ENCODE peak calls at places on chromosomes 3 and 15, in six cellular contexts. Y is left ventricle myocardium inferior, Z is Panc1, J is thoracic aorta, T is SK-N-SH, N is IMR-90. L is an unnamed sample.
A peak's percentile ranks its signal among the peaks of the same experiment; 100 is the strongest.

GRCh38 chr3:155970406-155970805 is 100.0 kb downstream of the GMPS start:
- DNase-seq in Y (no peak), Z (no peak), J (no peak), T (no peak), N (no peak), L (no peak)

GRCh38 chr3:128847631-128848370 is 31.6 kb upstream of the ACAD9 start:
- DNase-seq in Y (no peak), Z (no peak), J (no peak), T (no peak), N (no peak), L (no peak)

GRCh38 chr3:16480861-16481569 is 32.5 kb downstream of the RFTN1 start:
- DNase-seq in Y (no peak), Z (no peak), J (no peak), T (no peak), N (peak; percentile 70), L (peak; percentile 61)

GRCh38 chr3:190064112-190064511 is 56.6 kb downstream of the P3H2 start:
- DNase-seq in Y (no peak), Z (no peak), J (no peak), T (no peak), N (peak; percentile 95), L (peak; percentile 91)

GRCh38 chr3:32556332-32556731 is 14.3 kb downstream of the DYNC1LI1 start:
- DNase-seq in Y (no peak), Z (no peak), J (no peak), T (no peak), N (no peak), L (no peak)

GRCh38 chr15:29081781-29082180 is 187.8 kb downstream of the NSMCE3 start:
- DNase-seq in Y (no peak), Z (no peak), J (no peak), T (no peak), N (no peak), L (no peak)

GRCh38 chr3:3666664-3667063 is 132.6 kb upstream of the LRRN1 start:
- DNase-seq in Y (no peak), Z (no peak), J (no peak), T (no peak), N (no peak), L (peak; percentile 5)

GRCh38 chr15:90839187-90840071 is 29.0 kb upstream of the FURIN start:
- DNase-seq in Y (no peak), Z (no peak), J (no peak), T (no peak), N (peak; percentile 14), L (peak; percentile 93)

GRCh38 chr3:186236357-186237020 is 125.5 kb downstream of the DGKG start:
- DNase-seq in Y (no peak), Z (no peak), J (no peak), T (no peak), N (no peak), L (no peak)

GRCh38 chr3:186247821-186248814 is 113.9 kb downstream of the DGKG start:
- DNase-seq in Y (no peak), Z (no peak), J (no peak), T (no peak), N (peak; percentile 17), L (no peak)

GRCh38 chr3:186237915-186238314 is 124.1 kb downstream of the DGKG start:
- DNase-seq in Y (no peak), Z (no peak), J (no peak), T (no peak), N (no peak), L (no peak)

GRCh38 chr3:186239321-186239720 is 122.7 kb downstream of the DGKG start:
- DNase-seq in Y (no peak), Z (no peak), J (no peak), T (no peak), N (no peak), L (no peak)

DNA sequence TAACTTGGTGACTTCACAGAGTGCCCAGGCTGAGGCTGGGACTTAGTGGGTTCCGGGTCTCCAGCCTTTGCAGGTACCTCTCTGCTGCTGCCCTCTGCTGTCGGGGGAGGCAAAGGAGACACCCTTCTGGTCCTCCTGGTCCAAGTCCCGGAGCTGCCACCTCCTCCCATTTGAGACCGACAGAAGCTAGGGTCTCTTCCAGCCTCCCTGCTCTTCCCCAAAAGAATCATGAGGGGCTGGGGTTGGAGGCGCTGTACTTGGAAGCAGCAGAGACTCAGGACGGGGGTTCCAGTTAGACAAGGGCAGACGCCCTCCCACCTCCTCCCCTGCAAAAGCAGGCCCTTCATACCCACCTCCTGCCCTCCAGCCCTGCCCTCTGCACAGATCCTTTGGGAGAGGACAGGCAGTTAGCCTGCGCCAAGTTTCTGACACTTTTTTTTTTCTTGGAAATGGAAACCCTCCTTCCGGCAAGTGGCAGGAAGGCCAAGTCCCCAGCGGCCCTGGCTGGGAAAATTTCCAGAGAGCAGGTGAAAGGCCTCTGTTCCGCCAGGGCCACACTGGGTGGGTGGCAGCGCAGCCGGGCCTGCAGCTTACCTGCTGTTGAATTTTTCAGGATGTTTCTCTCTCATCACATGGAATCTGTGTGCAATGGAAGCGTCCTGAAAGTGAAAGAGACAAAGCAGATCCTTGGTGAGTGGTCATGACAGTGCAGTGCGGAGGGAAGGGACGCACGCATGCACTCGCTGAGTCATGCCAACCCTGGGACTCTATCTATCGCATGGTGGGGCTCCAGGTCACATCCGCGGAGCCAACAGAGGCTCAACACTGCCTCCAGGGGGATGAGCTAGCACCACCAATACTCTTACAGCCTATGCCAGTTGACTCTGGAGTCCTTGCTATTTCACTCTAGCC is 119.9 kb downstream of the DGKG start:
- DNase-seq in Y (peak; percentile 74), Z (no peak), J (no peak), T (peak; percentile 47), N (peak; percentile 82), L (peak; percentile 78)
- TF ChIP-seq CTCF in Y (peak; percentile 63), Z (peak; percentile 82), J (peak; percentile 38), T (peak; percentile 30), N (peak; percentile 61), L (peak; percentile 79)

GRCh38 chr3:177278016-177278415 is 80.7 kb upstream of the TBL1XR1 start:
- DNase-seq in Y (no peak), Z (no peak), J (no peak), T (no peak), N (no peak), L (no peak)
- H3K27ac ChIP-seq in Y (no peak overlapping the region), Z (no peak overlapping the region), J (no peak overlapping the region), T (no peak overlapping the region), N (no peak overlapping the region), L (no peak overlapping the region)

GRCh38 chr3:21638488-21638887 is 112.5 kb downstream of the ZNF385D start:
- DNase-seq in Y (no peak), Z (no peak), J (no peak), T (no peak), N (no peak), L (no peak)

DNA sequence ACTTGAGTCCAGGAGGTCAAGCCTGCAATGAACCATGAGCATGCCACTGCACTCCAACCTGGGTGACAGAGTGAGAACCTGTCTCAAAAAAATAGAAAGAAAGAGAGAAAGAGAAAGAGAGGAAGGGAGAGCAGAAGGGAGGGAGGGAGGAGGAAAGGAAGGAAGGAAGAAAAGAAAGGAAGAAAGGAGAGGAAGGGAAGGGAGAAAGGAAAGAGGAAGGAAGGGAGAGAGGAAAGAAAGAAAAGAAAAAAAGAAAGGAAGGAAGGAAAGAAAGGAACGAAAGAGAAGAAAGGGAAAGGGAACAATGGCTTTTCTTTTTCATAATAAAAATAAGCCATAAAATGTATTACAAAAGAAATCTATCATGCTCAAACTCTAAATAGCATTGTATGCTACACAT is 116.9 kb downstream of the ZNF385D start:
- DNase-seq in Y (no peak), Z (no peak), J (no peak), T (no peak), N (no peak), L (no peak)
- TF ChIP-seq CTCF in Y (no peak), Z (no peak), J (no peak), T (no peak), N (no peak), L (no peak)

DNA sequence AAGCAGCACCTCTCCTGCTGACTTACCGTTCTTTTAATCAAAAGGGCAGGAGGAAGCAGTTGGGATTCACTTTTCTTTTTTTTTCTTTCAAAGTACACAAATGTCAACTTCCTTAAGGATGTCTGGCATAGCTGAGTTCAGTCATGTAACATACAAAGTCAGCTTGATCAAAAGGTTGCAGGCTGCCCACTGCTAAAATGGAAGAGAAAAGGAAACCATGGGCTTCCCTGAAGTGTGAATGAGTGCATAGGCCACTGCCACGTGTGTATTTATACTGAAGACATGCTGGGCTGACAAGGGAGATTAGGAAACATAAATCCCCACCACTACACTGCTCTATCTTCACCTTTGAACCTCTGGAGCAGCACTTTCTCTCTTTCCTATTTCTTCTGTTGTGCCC is 312.5 kb downstream of the TIGIT start:
- DNase-seq in Y (no peak), Z (no peak), J (no peak), T (no peak), N (no peak), L (no peak)
- H3K27ac ChIP-seq in Y (peak overlapping the region; percentile 29), Z (no peak overlapping the region), J (no peak overlapping the region), T (no peak overlapping the region), N (peak overlapping the region; percentile 53), L (no peak overlapping the region)

GRCh38 chr3:125052671-125053303 is 3.0 kb downstream of the HEG1 start:
- DNase-seq in Y (no peak), Z (no peak), J (no peak), T (no peak), N (peak; percentile 92), L (peak; percentile 45)

GRCh38 chr3:125048282-125048681 is 7.5 kb downstream of the HEG1 start:
- DNase-seq in Y (no peak), Z (no peak), J (no peak), T (no peak), N (no peak), L (no peak)

GRCh38 chr3:125051205-125051604 is 4.6 kb downstream of the HEG1 start:
- DNase-seq in Y (no peak), Z (no peak), J (no peak), T (no peak), N (no peak), L (no peak)

GRCh38 chr3:125051715-125052581 is 3.8 kb downstream of the HEG1 start:
- DNase-seq in Y (peak; percentile 70), Z (no peak), J (peak; percentile 34), T (no peak), N (peak; percentile 91), L (peak; percentile 69)

GRCh38 chr3:125050486-125051172 is 5.2 kb downstream of the HEG1 start:
- DNase-seq in Y (no peak), Z (no peak), J (no peak), T (no peak), N (no peak), L (peak; percentile 68)
- TF ChIP-seq CTCF in Y (no peak), Z (peak; percentile 27), J (no peak), T (peak; percentile 7), N (no peak), L (peak; percentile 34)

DNA sequence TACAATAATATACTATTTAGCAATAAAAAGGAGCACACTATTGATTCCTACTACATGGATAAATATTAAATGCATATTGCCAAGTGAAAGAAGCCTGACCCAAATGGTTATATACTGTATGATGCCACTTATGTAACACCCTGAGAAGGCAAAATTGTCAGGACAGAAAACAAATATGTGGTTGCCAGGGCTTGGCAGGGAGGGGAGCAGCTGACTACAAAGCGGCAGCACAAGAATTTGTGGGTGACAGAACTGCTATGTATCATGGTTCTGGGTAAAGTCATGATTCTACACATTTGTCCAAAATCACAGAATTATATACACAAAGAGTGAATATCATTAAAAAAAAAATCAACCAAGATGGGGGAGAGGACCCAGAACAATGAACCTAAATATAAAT is 22.5 kb downstream of the TBC1D2B start:
- DNase-seq in Y (no peak), Z (no peak), J (no peak), T (no peak), N (no peak), L (no peak)
- H3K27ac ChIP-seq in Y (no peak overlapping the region), Z (no peak overlapping the region), J (no peak overlapping the region), T (no peak overlapping the region), N (no peak overlapping the region), L (no peak overlapping the region)

GRCh38 chr3:188390775-188391443 is 237.0 kb downstream of the LPP start:
- DNase-seq in Y (no peak), Z (no peak), J (no peak), T (no peak), N (no peak), L (peak; percentile 10)
- TF ChIP-seq CTCF in Y (no peak), Z (no peak), J (no peak), T (no peak), N (no peak), L (no peak)

GRCh38 chr3:55471522-55472280 is 15.4 kb downstream of the WNT5A start:
- DNase-seq in Y (peak; percentile 66), Z (no peak), J (no peak), T (no peak), N (no peak), L (no peak)
- H3K27ac ChIP-seq in Y (peak overlapping the region; percentile 71), Z (no peak overlapping the region), J (no peak overlapping the region), T (no peak overlapping the region), N (peak overlapping the region; percentile 32), L (no peak overlapping the region)